ENCODE peak calls at places on chromosome 22, in five cellular contexts. S is AG04449, I is GM12865, R is ovary, K is kidney epithelial cell. T is an unnamed sample.

GRCh38 chr22:23394525-23395326 is 185.4 kb downstream of the IGLL1 start:
- DNase-seq in S (no peak), I (no peak), R (peak), K (no peak), T (no peak)

GRCh38 chr22:19517919-19518567 is 6.2 kb downstream of the CLDN5 start:
- DNase-seq in S (no peak), I (no peak), R (no peak), K (no peak), T (no peak)

GRCh38 chr22:24134090-24134846 is 47.0 kb upstream of the SUSD2 start:
- DNase-seq in S (no peak), I (no peak), R (peak), K (no peak), T (no peak)

GRCh38 chr22:17607891-17608521 is 20.5 kb downstream of the ATP6V1E1 start:
- DNase-seq in S (no peak), I (no peak), R (no peak), K (no peak), T (no peak)

GRCh38 chr22:40289991-40290459 is 56.3 kb upstream of the ADSL start:
- DNase-seq in S (no peak), I (peak), R (no peak), K (no peak), T (no peak)

GRCh38 chr22:40498454-40499186 is 128.2 kb downstream of the SGSM3 start:
- DNase-seq in S (peak), I (peak), R (no peak), K (peak), T (no peak)

GRCh38 chr22:23970201-23970641 is 3.5 kb downstream of the DDTL start:
- DNase-seq in S (no peak), I (no peak), R (no peak), K (no peak), T (no peak)

GRCh38 chr22:31870890-31871289 is 73.4 kb upstream of the YWHAH start:
- DNase-seq in S (peak), I (no peak), R (no peak), K (no peak), T (no peak)

DNA sequence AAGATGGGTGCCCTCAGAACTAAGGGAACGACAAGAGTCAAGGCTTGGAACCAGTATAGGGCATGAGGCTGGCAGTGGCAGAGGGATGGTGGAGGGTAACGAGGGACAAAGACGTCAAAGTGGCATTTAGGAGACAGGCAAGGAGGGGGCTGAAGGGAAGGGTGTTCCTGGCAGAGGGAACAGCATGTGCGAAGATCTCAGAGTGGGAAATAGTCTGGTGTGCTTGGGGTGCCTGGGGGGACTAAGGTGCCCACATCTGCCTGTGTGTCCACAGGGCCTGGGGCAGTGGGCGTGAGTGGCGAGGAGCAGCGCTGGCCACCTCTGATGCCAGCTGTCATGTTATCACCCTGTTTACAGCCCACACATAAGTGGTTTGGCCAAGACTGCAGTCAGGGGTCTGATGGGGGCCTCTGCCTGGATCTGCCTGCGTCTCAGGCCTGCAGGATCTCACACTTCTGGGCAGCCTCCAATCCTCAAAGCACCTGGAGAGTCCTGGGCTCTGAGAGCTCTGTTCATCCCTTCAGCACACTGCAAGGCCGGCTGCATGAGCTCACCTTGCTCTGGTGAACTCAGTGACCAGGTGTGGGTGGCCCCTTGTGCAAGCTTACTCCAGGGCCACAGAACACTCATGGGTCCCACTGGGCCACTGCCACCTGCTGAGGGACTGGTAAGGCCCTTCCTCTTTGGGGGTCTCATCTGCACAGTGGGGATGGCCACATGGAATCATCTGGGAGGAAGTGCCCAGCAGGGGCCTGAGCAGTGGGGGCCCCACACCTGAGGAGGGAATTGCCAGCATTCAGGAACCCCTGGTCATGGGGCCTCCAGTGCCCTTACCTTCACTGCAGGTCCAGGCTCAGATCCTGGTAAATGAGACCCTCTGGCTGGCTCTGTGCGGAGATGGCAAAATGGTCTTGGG is 89.7 kb upstream of the SHISAL1 start:
- DNase-seq in S (no peak), I (no peak), R (no peak), K (no peak), T (no peak)
- TF ChIP-seq CTCF in S (no peak), I (no peak), R (no peak), K (no peak), T (no peak)

GRCh38 chr22:36328635-36329216 is 59.0 kb downstream of the MYH9 start:
- DNase-seq in S (peak), I (peak), R (peak), K (peak), T (peak)
- H3K4me3 ChIP-seq in S (peak), I (peak), R (no peak), K (no peak), T (no peak)

GRCh38 chr22:26393929-26394328 is 35.1 kb upstream of the ASPHD2 start:
- DNase-seq in S (no peak), I (no peak), R (no peak), K (no peak), T (no peak)
- TF ChIP-seq CTCF in S (no peak), I (peak), R (no peak), K (peak), T (no peak)

GRCh38 chr22:37925767-37926166 is 19.7 kb downstream of the MICALL1 start:
- DNase-seq in S (no peak), I (no peak), R (no peak), K (no peak), T (no peak)

GRCh38 chr22:37925311-37925710 is 19.2 kb downstream of the MICALL1 start:
- DNase-seq in S (no peak), I (no peak), R (no peak), K (no peak), T (no peak)

GRCh38 chr22:37924386-37925065 is 18.4 kb downstream of the MICALL1 start:
- DNase-seq in S (no peak), I (no peak), R (no peak), K (no peak), T (no peak)

GRCh38 chr22:37927129-37927936 is 21.2 kb downstream of the MICALL1 start:
- DNase-seq in S (no peak), I (no peak), R (no peak), K (no peak), T (no peak)

GRCh38 chr22:37926358-37926757 is 20.3 kb downstream of the MICALL1 start:
- DNase-seq in S (no peak), I (no peak), R (no peak), K (no peak), T (no peak)
- H3K4me3 ChIP-seq in S (no peak), I (no peak), R (no peak), K (no peak), T (no peak)

GRCh38 chr22:29726104-29726503 is 6.3 kb downstream of the CABP7 start:
- DNase-seq in S (no peak), I (no peak), R (no peak), K (no peak), T (no peak)
- TF ChIP-seq CTCF in S (no peak), I (no peak), R (no peak), K (no peak), T (no peak)

GRCh38 chr22:47392729-47393128 is 630.3 kb downstream of the TBC1D22A start:
- DNase-seq in S (no peak), I (no peak), R (no peak), K (no peak), T (no peak)
- H3K4me3 ChIP-seq in S (no peak), I (no peak), R (no peak), K (no peak), T (no peak)

DNA sequence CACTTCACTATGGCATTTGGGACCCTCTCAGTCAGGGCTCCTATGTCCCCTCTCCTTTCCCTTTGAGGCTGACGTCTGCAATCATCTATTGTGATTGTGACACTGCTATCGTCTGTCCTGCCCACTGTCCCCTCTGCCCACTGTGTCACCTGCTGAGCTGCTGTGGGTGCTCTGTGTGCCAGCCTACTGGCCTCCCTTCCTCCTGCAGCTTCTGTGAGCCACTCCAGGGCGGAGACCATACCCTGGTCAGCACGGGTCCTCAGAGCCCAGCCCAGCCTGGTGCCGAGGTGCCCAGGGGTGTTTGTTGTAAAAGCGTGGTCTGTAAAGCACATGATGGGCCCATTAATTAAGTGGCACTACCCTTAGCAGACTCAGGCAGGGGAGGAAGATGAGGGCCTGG is 29.4 kb downstream of the MPPED1 start:
- DNase-seq in S (no peak), I (no peak), R (no peak), K (no peak), T (no peak)
- TF ChIP-seq CTCF in S (no peak), I (no peak), R (no peak), K (no peak), T (no peak)

T was measured in retinal pigment epithelial cell.